ENCODE peak calls at places on chromosomes 13 and 19, in four cellular contexts. L is pulmonary artery endothelial cell, P is uterus, F is GM03348. C is an unnamed sample.

GRCh38 chr13:25819856-25820530 is 231.8 kb downstream of the SHISA2 start:
- DNase-seq in F (no peak), P (no peak), L (no peak), C (no peak)

GRCh38 chr13:65530688-65531087 is 1699.4 kb downstream of the PCDH9 start:
- DNase-seq in L (no peak), F (peak; percentile 2), P (no peak), C (no peak)

GRCh38 chr13:75666646-75667351 is 30.7 kb downstream of the LMO7 start:
- DNase-seq in F (peak; percentile 25), P (no peak), L (no peak), C (no peak)

GRCh38 chr19:40398417-40399056 is 8.6 kb upstream of the HIPK4 start:
- DNase-seq in F (no peak), L (no peak), P (no peak), C (no peak)

GRCh38 chr19:18660051-18660910 is 23.2 kb upstream of the CRTC1 start:
- DNase-seq in P (peak; percentile 74), F (no peak), L (no peak), C (no peak)

GRCh38 chr19:16928351-16928750 is 39.6 kb downstream of the F2RL3 start:
- DNase-seq in L (no peak), F (no peak), P (no peak), C (no peak)

GRCh38 chr13:20399515-20399914 is 126.1 kb downstream of the CRYL1 start:
- DNase-seq in F (no peak), P (no peak), L (no peak), C (no peak)

GRCh38 chr19:42277821-42278809 is 9.1 kb downstream of the CIC start:
- DNase-seq in L (no peak), F (peak; percentile 54), P (peak; percentile 35), C (peak; percentile 52)

C was measured in ureter.